ENCODE peak calls at places on chromosomes 4 and X, in nine cellular contexts. D, Z, R, S, X, F, P, B and V are unnamed samples.

GRCh38 chr4:153205757-153206156 is 1.5 kb downstream of the TRIM2 start:
- DNase-seq in D (no peak), Z (no peak), R (peak; percentile 21), S (no peak), X (no peak), F (no peak), P (no peak), B (no peak), V (no peak)

GRCh38 chr4:870951-871350 is 45.0 kb upstream of the CPLX1 start:
- DNase-seq in D (no peak), Z (no peak), R (no peak), S (no peak), X (no peak), F (no peak), P (no peak), B (no peak), V (no peak)

GRCh38 chrX:53483838-53484420 is 49.8 kb upstream of the HSD17B10 start:
- DNase-seq in D (no peak), Z (no peak), R (no peak), S (no peak), X (no peak), F (no peak), P (no peak), B (no peak), V (no peak)

GRCh38 chr4:1026115-1026514 is 14.7 kb downstream of the FGFRL1 start:
- DNase-seq in D (no peak), Z (no peak), R (no peak), S (no peak), X (peak; percentile 56), F (no peak), P (no peak), B (peak; percentile 43), V (peak; percentile 13)

GRCh38 chrX:95318882-95319281 is 1365.8 kb upstream of the DIAPH2 start:
- DNase-seq in D (no peak), Z (peak; percentile 28), R (peak; percentile 52), S (no peak), X (no peak), F (no peak), P (no peak), B (no peak), V (no peak)

GRCh38 chr4:78528327-78528726 is 23.2 kb upstream of the ANXA3 start:
- DNase-seq in D (no peak), Z (no peak), R (no peak), S (no peak), X (no peak), F (no peak), P (no peak), B (no peak), V (no peak)

GRCh38 chrX:55210931-55211677 is 9.0 kb upstream of the PAGE5 start:
- DNase-seq in D (no peak), Z (no peak), R (no peak), S (no peak), X (no peak), F (no peak), P (no peak), B (no peak), V (no peak)

GRCh38 chr4:141131738-141132688 is 1.3 kb downstream of the RNF150 start:
- DNase-seq in D (no peak), Z (no peak), R (peak; percentile 59), S (no peak), X (peak; percentile 36), F (no peak), P (peak; percentile 66), B (peak; percentile 31), V (no peak)

GRCh38 chrX:152915541-152916241 is 17.8 kb downstream of the ZNF185 start:
- DNase-seq in D (no peak), Z (peak; percentile 9), R (peak; percentile 62), S (no peak), X (no peak), F (no peak), P (no peak), B (no peak), V (no peak)

GRCh38 chrX:107448625-107449468 is 605 bp upstream of the FRMPD3 start:
- DNase-seq in D (no peak), Z (peak; percentile 29), R (peak; percentile 64), S (no peak), X (no peak), F (no peak), P (no peak), B (no peak), V (no peak)

GRCh38 chr4:79917246-79917645 is 155.8 kb downstream of the ANTXR2 start:
- DNase-seq in D (no peak), Z (peak; percentile 45), R (peak; percentile 66), S (no peak), X (peak; percentile 9), F (no peak), P (no peak), B (peak; percentile 27), V (peak; percentile 27)
- TF ChIP-seq CTCF in D (no peak), Z (peak; percentile 75), R (peak; percentile 77), S (no peak), X (peak; percentile 54), F (no peak), P (peak; percentile 56), B (peak; percentile 38), V (peak; percentile 60)

DNA sequence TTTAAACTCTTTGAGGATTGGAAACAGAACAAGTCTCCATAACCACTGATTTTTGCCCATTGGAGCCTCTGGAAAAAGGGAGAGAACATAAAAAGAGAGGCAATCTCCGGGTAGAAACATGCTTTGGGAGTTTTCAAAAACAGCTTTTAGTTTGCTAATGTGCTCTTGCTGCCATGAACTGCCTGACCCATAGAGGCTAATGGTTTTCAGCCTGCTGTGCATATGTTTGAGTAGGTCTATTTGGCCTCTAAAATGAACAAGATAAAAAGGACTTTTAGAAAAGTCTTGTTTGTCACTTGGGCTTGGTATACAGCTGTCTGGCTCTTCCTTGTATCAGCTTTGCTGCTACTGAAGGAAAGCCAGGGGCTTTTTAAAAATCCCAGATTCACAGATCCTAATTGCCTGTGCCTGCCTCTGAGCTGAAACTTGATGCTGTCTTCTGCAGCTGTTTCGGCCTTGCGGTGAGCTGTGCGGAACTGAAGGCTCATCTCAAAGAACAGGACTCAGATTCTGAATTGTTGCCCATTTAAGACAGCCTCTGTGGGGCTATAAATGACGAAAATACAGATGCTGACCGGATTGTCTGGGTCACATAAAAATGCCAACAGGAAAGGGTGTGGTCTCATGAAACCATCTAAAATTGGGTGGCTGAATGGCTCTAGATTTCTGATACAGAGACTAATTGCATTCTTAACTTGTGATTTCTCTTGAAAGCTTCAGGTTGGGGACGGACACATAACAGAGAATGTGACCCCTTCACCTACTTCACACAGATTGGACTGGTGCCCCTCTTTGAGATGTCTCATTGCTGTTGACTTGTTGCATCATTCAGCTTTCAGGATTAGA is 18.4 kb upstream of the ZNF41 start:
- DNase-seq in D (no peak), Z (peak; percentile 78), R (peak; percentile 37), S (no peak), X (no peak), F (no peak), P (no peak), B (no peak), V (no peak)
- H3K27me3 ChIP-seq in D (no peaks in the 10 kb centered on the region), Z (no peaks in the 10 kb centered on the region), R (no peaks in the 10 kb centered on the region), S (no peaks in the 10 kb centered on the region), X (no peaks in the 10 kb centered on the region), F (no peaks in the 10 kb centered on the region), P (no peaks in the 10 kb centered on the region), B (no peaks in the 10 kb centered on the region), V (no peaks in the 10 kb centered on the region)

GRCh38 chr4:32145987-32146386 is 1425.8 kb downstream of the PCDH7 start:
- DNase-seq in D (no peak), Z (no peak), R (peak; percentile 16), S (no peak), X (no peak), F (no peak), P (no peak), B (no peak), V (no peak)

GRCh38 chr4:32147446-32148064 is 1427.4 kb downstream of the PCDH7 start:
- DNase-seq in D (no peak), Z (peak; percentile 31), R (no peak), S (no peak), X (no peak), F (no peak), P (no peak), B (no peak), V (no peak)

GRCh38 chr4:32148120-32148666 is 1428.0 kb downstream of the PCDH7 start:
- DNase-seq in D (no peak), Z (no peak), R (peak; percentile 23), S (no peak), X (no peak), F (no peak), P (no peak), B (no peak), V (no peak)
- H3K9me3 ChIP-seq in D (no peaks in the 10 kb centered on the region), Z (no peaks in the 10 kb centered on the region), R (no peaks in the 10 kb centered on the region), S (no peaks in the 10 kb centered on the region), X (no peaks in the 10 kb centered on the region), F (no peaks in the 10 kb centered on the region), P (no peaks in the 10 kb centered on the region), B (no peaks in the 10 kb centered on the region), V (no peaks in the 10 kb centered on the region)

DNA sequence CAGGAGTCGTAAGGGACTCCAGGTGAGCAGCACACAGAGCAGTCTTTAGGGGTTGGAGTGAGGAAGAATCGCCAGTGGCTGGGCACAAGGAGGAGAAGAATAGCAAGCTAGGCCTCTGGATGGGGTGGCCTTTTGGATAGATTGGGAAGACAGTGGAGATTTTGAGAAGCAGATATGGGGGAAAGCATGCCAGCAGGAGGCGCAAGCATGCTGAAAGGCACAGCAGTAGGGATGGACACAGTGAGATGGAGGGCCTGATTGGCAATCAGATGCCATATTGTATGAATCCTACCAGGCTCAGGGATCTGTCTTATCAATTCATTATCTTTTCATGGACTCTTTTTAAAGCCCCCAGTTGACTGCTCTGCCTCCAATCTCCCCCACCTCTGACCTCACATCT is 60.4 kb upstream of the MAGEA4 start:
- DNase-seq in D (no peak), Z (no peak), R (no peak), S (no peak), X (no peak), F (no peak), P (no peak), B (no peak), V (no peak)
- TF ChIP-seq CTCF in D (no peak), Z (no peak), R (no peak), S (no peak), X (no peak), F (no peak), P (no peak), B (no peak), V (no peak)